ENCODE peak calls at places on chromosomes 7 and 10, in six cellular contexts. O is WERI-Rb-1; V is GDM1; A is LoVo; P is occipital lobe; K is activated CD4-positive, alpha-beta T cell treated with anti-CD3 and anti-CD28 coated beads, Interleukin-2, amount 50 U/mL, for 24 hours. R is an unnamed sample.

GRCh38 chr7:148856035-148856881 is 27.8 kb downstream of the EZH2 start:
- DNase-seq in O (peak), V (no peak), A (peak), P (no peak), K (peak), R (no peak)

GRCh38 chr7:1721047-1721687 is 51.1 kb downstream of the ELFN1 start:
- DNase-seq in O (no peak), V (no peak), A (no peak), P (no peak), K (no peak), R (no peak)

GRCh38 chr7:110484316-110484715 is 606.6 kb upstream of the LRRN3 start:
- DNase-seq in O (no peak), V (no peak), A (no peak), P (no peak), K (no peak), R (no peak)

GRCh38 chr10:91743460-91743859 is 54.8 kb upstream of the TNKS2 start:
- DNase-seq in O (no peak), V (no peak), A (no peak), P (no peak), K (no peak), R (no peak)

GRCh38 chr10:34049469-34049868 is 715.0 kb upstream of the NRP1 start:
- DNase-seq in O (no peak), V (no peak), A (no peak), P (no peak), K (no peak), R (no peak)

GRCh38 chr10:122051609-122052385 is 62.8 kb downstream of the TACC2 start:
- DNase-seq in O (peak), V (no peak), A (peak), P (no peak), K (no peak), R (no peak)

GRCh38 chr10:42990016-42990720 is 86.7 kb upstream of the RET start:
- DNase-seq in O (no peak), V (no peak), A (no peak), P (no peak), K (no peak), R (no peak)

GRCh38 chr10:96511044-96511945 is 2.4 kb downstream of the TLL2 start:
- DNase-seq in O (peak), V (peak), A (peak), P (no peak), K (no peak), R (no peak)

R was measured in nucleus accumbens.